ENCODE peak calls at places on chromosomes 2 and 18, in eight cellular contexts. L, Y, W, A, E, B, P and G are unnamed samples.
A peak's percentile ranks its signal among the peaks of the same experiment; 100 is the strongest.

GRCh38 chr2:144516981-144517824 is 2.7 kb downstream of the ZEB2 start:
- DNase-seq in A (no peak), B (peak; percentile 81), E (no peak), L (peak; percentile 98), Y (peak; percentile 89), P (peak; percentile 81), W (peak; percentile 66), G (peak; percentile 11)

GRCh38 chr18:37364237-37364636 is 201.4 kb downstream of the CELF4 start:
- DNase-seq in P (no peak), B (no peak), A (no peak), E (no peak), W (no peak), Y (no peak), L (no peak), G (no peak)

GRCh38 chr18:36688020-36688965 is 140.5 kb downstream of the TPGS2 start:
- DNase-seq in A (no peak), B (peak; percentile 69), L (peak; percentile 75), Y (no peak), W (peak; percentile 64), E (peak; percentile 6), P (peak; percentile 91), G (peak; percentile 65)

GRCh38 chr2:121565389-121566250 is 34.9 kb downstream of the RNU4ATAC start:
- DNase-seq in Y (peak; percentile 15), E (no peak), P (no peak), L (peak; percentile 10), W (no peak), B (no peak), A (no peak), G (peak; percentile 65)

GRCh38 chr2:120979921-120980320 is 244.3 kb downstream of the GLI2 start:
- DNase-seq in Y (no peak), A (no peak), E (no peak), B (no peak), P (no peak), W (no peak), L (no peak), G (no peak)

GRCh38 chr2:174329157-174329715 is 5.5 kb upstream of the SP9 start:
- DNase-seq in P (no peak), Y (no peak), W (no peak), A (no peak), E (no peak), L (no peak), B (no peak), G (no peak)

GRCh38 chr18:31244737-31245432 is 73.1 kb upstream of the DSG1 start:
- DNase-seq in A (no peak), P (no peak), Y (no peak), E (no peak), W (no peak), L (no peak), B (no peak), G (no peak)

GRCh38 chr2:19902272-19902730 is 518 bp upstream of the TTC32 start:
- DNase-seq in E (no peak), L (peak; percentile 51), W (no peak), B (no peak), A (no peak), Y (no peak), P (no peak), G (peak; percentile 32)

GRCh38 chr2:47293967-47294366 is 109.0 kb upstream of the MSH2 start:
- DNase-seq in E (no peak), Y (no peak), L (no peak), B (no peak), W (no peak), P (no peak), A (no peak), G (no peak)

GRCh38 chr18:36903215-36903928 is 74.4 kb downstream of the KIAA1328 start:
- DNase-seq in A (no peak), E (no peak), P (no peak), W (no peak), L (peak; percentile 62), Y (no peak), B (no peak), G (no peak)

GRCh38 chr2:128108166-128108565 is 17.2 kb downstream of the UGGT1 start:
- DNase-seq in W (no peak), L (no peak), P (no peak), A (no peak), Y (no peak), E (no peak), B (no peak), G (peak; percentile 7)

GRCh38 chr2:30860715-30861114 is 53.5 kb upstream of the CAPN13 start:
- DNase-seq in L (no peak), B (no peak), W (no peak), P (no peak), Y (no peak), E (no peak), A (no peak), G (no peak)

GRCh38 chr2:229313591-229313990 is 42.5 kb upstream of the PID1 start:
- DNase-seq in B (no peak), Y (peak; percentile 51), E (no peak), W (no peak), P (no peak), L (peak; percentile 90), A (no peak), G (no peak)

GRCh38 chr2:32009479-32010256 is 1.1 kb downstream of the MEMO1 start:
- DNase-seq in W (peak; percentile 55), B (peak; percentile 74), L (peak; percentile 72), A (no peak), E (peak; percentile 6), P (peak; percentile 74), Y (no peak), G (peak; percentile 56)

GRCh38 chr18:52353589-52353988 is 13.6 kb downstream of the DCC start:
- DNase-seq in L (no peak), B (no peak), A (peak; percentile 6), P (no peak), Y (no peak), W (no peak), E (no peak), G (no peak)

GRCh38 chr2:72893594-72894319 is 6.5 kb downstream of the SPR start:
- DNase-seq in W (peak; percentile 63), L (peak; percentile 85), B (peak; percentile 71), E (no peak), P (peak; percentile 94), Y (no peak), A (no peak), G (peak; percentile 66)

GRCh38 chr2:133286326-133286922 is 281.8 kb downstream of the NCKAP5 start:
- DNase-seq in Y (no peak), B (no peak), P (no peak), A (no peak), L (peak; percentile 19), E (no peak), W (no peak), G (no peak)

GRCh38 chr2:99623613-99624012 is 133.8 kb upstream of the REV1 start:
- DNase-seq in L (no peak), E (no peak), B (no peak), A (no peak), Y (no peak), W (no peak), P (no peak), G (no peak)

GRCh38 chr2:239034561-239035341 is 186.9 kb downstream of the TWIST2 start:
- DNase-seq in L (no peak), E (no peak), W (no peak), Y (no peak), B (no peak), A (no peak), P (no peak), G (no peak)

GRCh38 chr18:40882468-40882867 is 1072.6 kb upstream of the PIK3C3 start:
- DNase-seq in P (no peak), E (no peak), Y (no peak), B (no peak), L (no peak), W (no peak), A (no peak), G (no peak)

GRCh38 chr2:170531876-170532275 is 183.3 kb upstream of the SP5 start:
- DNase-seq in P (no peak), E (no peak), L (no peak), W (no peak), Y (no peak), A (no peak), B (no peak), G (no peak)

GRCh38 chr2:45626387-45627010 is 15.4 kb upstream of the SRBD1 start:
- DNase-seq in P (no peak), L (no peak), Y (no peak), E (no peak), W (no peak), A (no peak), B (no peak), G (peak; percentile 85)

GRCh38 chr2:158936978-158937377 is 31.5 kb upstream of the TANC1 start:
- DNase-seq in E (no peak), A (no peak), Y (peak; percentile 66), L (peak; percentile 87), W (no peak), P (no peak), B (no peak), G (no peak)

GRCh38 chr18:73549236-73549635 is 598.4 kb downstream of the FBXO15 start:
- DNase-seq in L (peak; percentile 3), B (no peak), P (no peak), A (no peak), Y (no peak), E (no peak), W (no peak), G (no peak)

GRCh38 chr2:219350215-219350937 is 17.8 kb upstream of the RESP18 start:
- DNase-seq in Y (no peak), E (no peak), A (no peak), W (no peak), L (peak; percentile 84), P (no peak), B (no peak), G (no peak)

GRCh38 chr2:66790651-66791181 is 355.8 kb downstream of the MEIS1 start:
- DNase-seq in W (no peak), E (no peak), P (no peak), Y (peak; percentile 40), L (peak; percentile 60), A (no peak), B (no peak), G (no peak)

GRCh38 chr18:379665-380356 is 112.0 kb upstream of the THOC1 start:
- DNase-seq in A (no peak), B (no peak), W (no peak), Y (no peak), E (no peak), L (no peak), P (no peak), G (no peak)

GRCh38 chr2:210387074-210387473 is 72.1 kb upstream of the MYL1 start:
- DNase-seq in B (no peak), Y (no peak), W (no peak), E (no peak), A (no peak), L (no peak), P (no peak), G (no peak)

GRCh38 chr2:45678791-45679348 is 27.4 kb downstream of the PRKCE start:
- DNase-seq in W (no peak), P (no peak), L (no peak), A (no peak), Y (no peak), E (no peak), B (no peak), G (no peak)

GRCh38 chr18:63708650-63709049 is 5.9 kb downstream of the SERPINB11 start:
- DNase-seq in W (no peak), B (no peak), Y (peak; percentile 87), L (peak; percentile 89), E (no peak), P (no peak), A (no peak), G (no peak)